ENCODE peak calls at places on chromosomes 6 and 20, in seven cellular contexts. V is endothelial cell; K is trophoblast cell; X is NCI-H345; W is T-helper 17 cell; R is DMS 273 treated with DMSO at 0.1 percent for 48 hours; U is stimulated activated CD8-positive, alpha-beta memory T cell treated with anti-CD3 and anti-CD28 coated beads, Interleukin-15, amount 100 ng/mL, for 24 hours. O is an unnamed sample.

GRCh38 chr6:30955367-30956042 is 14.7 kb downstream of the MUCL3 start:
- DNase-seq in X (no peak), U (peak), R (no peak), K (peak), V (peak), W (peak), O (no peak)

GRCh38 chr6:169701218-169701952 is 444 bp downstream of the WDR27 start:
- DNase-seq in K (peak), V (no peak), X (peak), R (no peak), U (no peak), W (no peak), O (no peak)

GRCh38 chr6:165880721-165881120 is 217.7 kb upstream of the PDE10A start:
- DNase-seq in R (no peak), K (no peak), V (no peak), W (no peak), U (no peak), X (no peak), O (no peak)

GRCh38 chr20:17835240-17835940 is 133.2 kb downstream of the SNX5 start:
- DNase-seq in K (peak), U (no peak), R (no peak), W (no peak), V (no peak), X (no peak), O (no peak)

GRCh38 chr20:22795897-22796296 is 211.5 kb upstream of the FOXA2 start:
- DNase-seq in U (no peak), W (no peak), R (no peak), V (no peak), X (no peak), K (peak), O (no peak)

GRCh38 chr6:106799008-106799952 is 169.9 kb downstream of the QRSL1 start:
- DNase-seq in V (no peak), R (no peak), W (no peak), U (no peak), X (no peak), K (no peak), O (no peak)

GRCh38 chr6:151509048-151509447 is 15.2 kb downstream of the CCDC170 start:
- DNase-seq in W (no peak), U (no peak), V (no peak), R (no peak), K (no peak), X (no peak), O (no peak)

GRCh38 chr6:156839591-156840001 is 62.4 kb downstream of the ARID1B start:
- DNase-seq in W (no peak), K (no peak), X (no peak), R (no peak), U (no peak), V (no peak), O (no peak)

GRCh38 chr6:150123645-150124044 is 19.2 kb upstream of the PPP1R14C start:
- DNase-seq in X (no peak), W (no peak), R (no peak), U (no peak), V (no peak), K (no peak), O (no peak)

GRCh38 chr20:824490-824889 is 9.0 kb upstream of the FAM110A start:
- DNase-seq in X (no peak), R (no peak), W (no peak), U (no peak), V (no peak), K (no peak), O (no peak)

GRCh38 chr6:158784505-158784904 is 34.7 kb downstream of the EZR start:
- DNase-seq in X (no peak), U (no peak), W (no peak), K (no peak), V (no peak), R (no peak), O (no peak)

GRCh38 chr6:56242343-56242742 is 5.0 kb downstream of the COL21A1 start:
- DNase-seq in U (no peak), R (no peak), V (no peak), X (no peak), K (no peak), W (no peak), O (no peak)

GRCh38 chr6:160058603-160059215 is 62.9 kb upstream of the SLC22A1 start:
- DNase-seq in R (no peak), X (no peak), U (no peak), K (no peak), W (no peak), V (no peak), O (no peak)

GRCh38 chr6:52815167-52816092 is 11.8 kb upstream of the GSTA1 start:
- DNase-seq in R (no peak), K (peak), U (no peak), W (no peak), X (peak), V (peak), O (peak)